ENCODE peak calls at places on chromosomes 12 and 14, in six cellular contexts. V, R, B, I, K and L are unnamed samples.

GRCh38 chr12:27524839-27525238 is 833 bp downstream of the PPFIBP1 start:
- DNase-seq in V (no peak), R (no peak), B (peak), I (no peak), K (no peak), L (no peak)

GRCh38 chr12:3119192-3119744 is 42.1 kb downstream of the TSPAN9 start:
- DNase-seq in V (no peak), R (no peak), B (peak), I (no peak), K (no peak), L (no peak)

GRCh38 chr14:79749051-79749450 is 462.3 kb downstream of the DIO2 start:
- DNase-seq in V (no peak), R (no peak), B (no peak), I (no peak), K (peak), L (no peak)

GRCh38 chr12:122094735-122095561 is 16.4 kb downstream of the MLXIP start:
- DNase-seq in V (no peak), R (no peak), B (no peak), I (no peak), K (peak), L (no peak)

GRCh38 chr12:124605150-124605549 is 37.7 kb upstream of the NCOR2 start:
- DNase-seq in V (no peak), R (no peak), B (no peak), I (no peak), K (no peak), L (no peak)

GRCh38 chr12:65229441-65229840 is 49.0 kb upstream of the MSRB3 start:
- DNase-seq in V (no peak), R (no peak), B (peak), I (no peak), K (no peak), L (no peak)

GRCh38 chr12:68335462-68335861 is 3.3 kb upstream of the MDM1 start:
- DNase-seq in V (no peak), R (no peak), B (no peak), I (no peak), K (no peak), L (no peak)

GRCh38 chr12:9872743-9873142 is 3.6 kb upstream of the CLEC2B start:
- DNase-seq in V (no peak), R (no peak), B (peak), I (no peak), K (no peak), L (no peak)

GRCh38 chr12:53355121-53355520 is 19.0 kb upstream of the SP7 start:
- DNase-seq in V (no peak), R (no peak), B (no peak), I (no peak), K (no peak), L (no peak)

GRCh38 chr12:47818701-47819543 is 781 bp downstream of the HDAC7 start:
- DNase-seq in V (no peak), R (no peak), B (peak), I (no peak), K (no peak), L (no peak)

GRCh38 chr12:124044809-124045321 is 71.8 kb downstream of the ZNF664 start:
- DNase-seq in V (no peak), R (no peak), B (no peak), I (no peak), K (no peak), L (no peak)

GRCh38 chr14:77036484-77037337 is 8.2 kb upstream of the IRF2BPL start:
- DNase-seq in V (no peak), R (no peak), B (no peak), I (no peak), K (no peak), L (no peak)

GRCh38 chr14:81625343-81625742 is 91.7 kb upstream of the SEL1L start:
- DNase-seq in V (no peak), R (no peak), B (peak), I (no peak), K (peak), L (peak)

GRCh38 chr12:21559855-21560569 is 33.9 kb downstream of the SPX start:
- DNase-seq in V (no peak), R (no peak), B (peak), I (no peak), K (no peak), L (no peak)

GRCh38 chr12:49017764-49018281 is 753 bp downstream of the PRKAG1 start:
- DNase-seq in V (no peak), R (no peak), B (peak), I (no peak), K (no peak), L (no peak)

GRCh38 chr14:87955501-87955900 is 37.5 kb downstream of the GALC start:
- DNase-seq in V (no peak), R (no peak), B (no peak), I (no peak), K (no peak), L (no peak)

GRCh38 chr14:80211143-80212024 is at the start of gene DIO2:
- DNase-seq in V (no peak), R (no peak), B (no peak), I (no peak), K (peak), L (no peak)

GRCh38 chr14:25537846-25538455 is 488.0 kb upstream of the STXBP6 start:
- DNase-seq in V (no peak), R (peak), B (no peak), I (no peak), K (peak), L (peak)

GRCh38 chr14:71932229-71932951 is at the start of gene RGS6:
- DNase-seq in V (no peak), R (peak), B (peak), I (no peak), K (peak), L (no peak)

GRCh38 chr12:108179305-108179704 is 50.2 kb downstream of the WSCD2 start:
- DNase-seq in V (no peak), R (no peak), B (no peak), I (no peak), K (no peak), L (no peak)